ENCODE peak calls at places on chromosomes 7 and 10, in five cellular contexts. L is activated naive CD4-positive, alpha-beta T cell treated with anti-CD3 and anti-CD28 coated beads for 36 hours; P is mammary epithelial cell; R is naive thymus-derived CD8-positive, alpha-beta T cell; N is DMS 273 treated with DMSO at 0.1 percent for 48 hours. B is an unnamed sample.
A peak's percentile ranks its signal among the peaks of the same experiment; 100 is the strongest.

GRCh38 chr10:104479906-104480579 is 126.4 kb downstream of the CFAP58 start:
- DNase-seq in L (no peak), P (no peak), R (no peak), N (no peak), B (no peak)

GRCh38 chr10:58645762-58646161 is 133.1 kb downstream of the BICC1 start:
- DNase-seq in L (no peak), P (no peak), R (no peak), N (no peak), B (no peak)

GRCh38 chr7:98788921-98789320 is 80.9 kb downstream of the TMEM130 start:
- DNase-seq in L (no peak), P (no peak), R (no peak), N (no peak), B (no peak)

GRCh38 chr7:150481207-150481920 is 30.9 kb downstream of the GIMAP8 start:
- DNase-seq in L (peak; percentile 67), P (no peak), R (peak; percentile 64), N (no peak), B (no peak)

GRCh38 chr7:138493535-138493934 is 33.5 kb downstream of the TRIM24 start:
- DNase-seq in L (no peak), P (no peak), R (no peak), N (no peak), B (no peak)

GRCh38 chr7:100088621-100089457 is at the start of gene COPS6:
- DNase-seq in L (peak; percentile 89), P (peak; percentile 77), R (peak; percentile 79), N (peak; percentile 48), B (peak; percentile 17)

GRCh38 chr7:90446137-90446899 is 23.1 kb upstream of the PTTG1IP2 start:
- DNase-seq in L (no peak), P (no peak), R (no peak), N (no peak), B (no peak)

GRCh38 chr7:139734395-139734794 is 43.4 kb downstream of the HIPK2 start:
- DNase-seq in L (no peak), P (peak; percentile 85), R (no peak), N (no peak), B (no peak)

GRCh38 chr10:88624840-88625239 is 38.3 kb downstream of the LIPJ start:
- DNase-seq in L (no peak), P (no peak), R (no peak), N (no peak), B (no peak)

GRCh38 chr7:30879139-30880089 is 32.2 kb upstream of the AQP1 start:
- DNase-seq in L (no peak), P (no peak), R (no peak), N (no peak), B (no peak)

GRCh38 chr7:121479466-121479865 is 83.4 kb upstream of the FAM3C start:
- DNase-seq in L (no peak), P (no peak), R (no peak), N (no peak), B (no peak)

B was measured in NCI-H446 treated with DMSO at 0.1 percent for 48 hours.